ENCODE peak calls at places on chromosomes 2 and 18, in six cellular contexts. G is CD4-positive, alpha-beta T cell; W is ovary; T is WERI-Rb-1; Y is Panc1; P is upper lobe of right lung. X is an unnamed sample.

GRCh38 chr18:53567935-53568574 is 656.4 kb downstream of the MBD2 start:
- DNase-seq in G (no peak), T (peak), Y (no peak), P (no peak), W (no peak), X (peak)

GRCh38 chr2:85541753-85542457 is 2.9 kb downstream of the MAT2A start:
- DNase-seq in P (no peak), Y (no peak), T (no peak), G (no peak), W (no peak), X (no peak)

GRCh38 chr2:12721571-12722444 is 5.1 kb downstream of the TRIB2 start:
- DNase-seq in P (no peak), Y (no peak), T (peak), W (no peak), G (no peak), X (no peak)

GRCh38 chr2:178006710-178007109 is 65.9 kb downstream of the PDE11A start:
- DNase-seq in P (no peak), T (no peak), G (no peak), W (no peak), Y (no peak), X (no peak)

GRCh38 chr2:7289697-7290096 is 372.5 kb downstream of the RNF144A start:
- DNase-seq in Y (no peak), P (no peak), T (no peak), W (no peak), G (no peak), X (no peak)

GRCh38 chr2:43102366-43103092 is 123.9 kb downstream of the ZFP36L2 start:
- DNase-seq in T (no peak), W (peak), P (no peak), G (no peak), Y (no peak), X (no peak)

GRCh38 chr2:171347158-171347557 is 86.6 kb downstream of the METTL8 start:
- DNase-seq in Y (no peak), G (no peak), W (no peak), P (no peak), T (no peak), X (no peak)

GRCh38 chr2:219387284-219388126 is at the start of gene DNPEP:
- DNase-seq in W (peak), G (peak), T (peak), Y (no peak), P (peak), X (peak)

GRCh38 chr18:13006731-13007550 is 15.8 kb downstream of the CEP192 start:
- DNase-seq in G (no peak), Y (no peak), W (no peak), P (no peak), T (no peak), X (no peak)

GRCh38 chr2:137644689-137645088 is 319.6 kb upstream of the HNMT start:
- DNase-seq in T (no peak), Y (no peak), G (no peak), P (no peak), W (no peak), X (no peak)

GRCh38 chr2:234137400-234138014 is 87.0 kb downstream of the SPP2 start:
- DNase-seq in Y (no peak), W (no peak), G (no peak), T (no peak), P (no peak), X (peak)

GRCh38 chr2:110173523-110173922 is 31.3 kb downstream of the NPHP1 start:
- DNase-seq in W (no peak), T (no peak), G (no peak), P (no peak), Y (no peak), X (peak)

GRCh38 chr18:37419866-37420265 is 145.7 kb downstream of the CELF4 start:
- DNase-seq in Y (no peak), T (no peak), G (no peak), P (no peak), W (no peak), X (no peak)

DNA sequence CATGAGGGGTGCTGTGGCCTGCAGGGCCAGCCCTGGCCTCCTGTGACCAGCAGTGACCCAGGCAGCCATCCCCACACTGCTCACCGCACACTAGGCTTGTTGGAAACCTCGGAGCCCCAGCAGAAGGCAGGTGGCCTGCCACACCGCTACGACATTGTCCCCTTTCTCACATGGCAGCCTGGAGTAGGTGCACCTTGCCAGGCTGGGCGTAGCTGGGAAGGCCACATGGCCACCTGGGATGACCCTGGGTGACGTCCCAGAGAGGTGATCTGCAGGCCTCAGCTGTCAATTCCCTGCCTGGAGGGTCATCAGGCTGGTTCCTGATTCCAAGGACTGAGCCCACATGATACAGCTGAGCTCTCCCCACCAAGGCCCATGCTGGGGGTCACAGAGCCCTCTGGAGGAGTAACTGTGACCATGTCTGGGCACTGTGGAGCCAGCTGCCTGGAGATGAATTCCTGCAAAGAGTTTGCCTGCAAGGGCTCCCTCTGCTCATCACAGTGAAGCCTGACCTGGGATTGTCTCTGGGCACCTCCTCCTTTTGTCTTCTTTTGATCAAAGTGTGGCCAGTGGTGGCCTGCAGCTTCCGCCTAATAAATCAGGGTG is 119.6 kb upstream of the OTOS start:
- DNase-seq in Y (no peak), G (no peak), W (peak), T (no peak), P (no peak), X (no peak)
- H3K27ac ChIP-seq in Y (no peak), G (no peak), W (peak), T (no peak), P (no peak), X (no peak)

GRCh38 chr18:79495591-79496071 is 99.9 kb downstream of the NFATC1 start:
- DNase-seq in G (no peak), P (peak), W (peak), T (no peak), Y (no peak), X (no peak)
- H3K27ac ChIP-seq in G (no peak), P (no peak), W (no peak), T (no peak), Y (no peak), X (no peak)

GRCh38 chr2:9674931-9675330 is 44.1 kb upstream of the YWHAQ start:
- DNase-seq in W (no peak), Y (no peak), T (no peak), P (no peak), G (no peak), X (no peak)

GRCh38 chr2:9673914-9674481 is 43.2 kb upstream of the YWHAQ start:
- DNase-seq in W (no peak), Y (no peak), G (no peak), T (no peak), P (no peak), X (no peak)

GRCh38 chr2:9679218-9679617 is 48.4 kb upstream of the YWHAQ start:
- DNase-seq in T (no peak), P (no peak), Y (no peak), W (no peak), G (no peak), X (no peak)

GRCh38 chr2:9678554-9678953 is 47.8 kb upstream of the YWHAQ start:
- DNase-seq in P (no peak), W (no peak), G (no peak), Y (no peak), T (no peak), X (no peak)

DNA sequence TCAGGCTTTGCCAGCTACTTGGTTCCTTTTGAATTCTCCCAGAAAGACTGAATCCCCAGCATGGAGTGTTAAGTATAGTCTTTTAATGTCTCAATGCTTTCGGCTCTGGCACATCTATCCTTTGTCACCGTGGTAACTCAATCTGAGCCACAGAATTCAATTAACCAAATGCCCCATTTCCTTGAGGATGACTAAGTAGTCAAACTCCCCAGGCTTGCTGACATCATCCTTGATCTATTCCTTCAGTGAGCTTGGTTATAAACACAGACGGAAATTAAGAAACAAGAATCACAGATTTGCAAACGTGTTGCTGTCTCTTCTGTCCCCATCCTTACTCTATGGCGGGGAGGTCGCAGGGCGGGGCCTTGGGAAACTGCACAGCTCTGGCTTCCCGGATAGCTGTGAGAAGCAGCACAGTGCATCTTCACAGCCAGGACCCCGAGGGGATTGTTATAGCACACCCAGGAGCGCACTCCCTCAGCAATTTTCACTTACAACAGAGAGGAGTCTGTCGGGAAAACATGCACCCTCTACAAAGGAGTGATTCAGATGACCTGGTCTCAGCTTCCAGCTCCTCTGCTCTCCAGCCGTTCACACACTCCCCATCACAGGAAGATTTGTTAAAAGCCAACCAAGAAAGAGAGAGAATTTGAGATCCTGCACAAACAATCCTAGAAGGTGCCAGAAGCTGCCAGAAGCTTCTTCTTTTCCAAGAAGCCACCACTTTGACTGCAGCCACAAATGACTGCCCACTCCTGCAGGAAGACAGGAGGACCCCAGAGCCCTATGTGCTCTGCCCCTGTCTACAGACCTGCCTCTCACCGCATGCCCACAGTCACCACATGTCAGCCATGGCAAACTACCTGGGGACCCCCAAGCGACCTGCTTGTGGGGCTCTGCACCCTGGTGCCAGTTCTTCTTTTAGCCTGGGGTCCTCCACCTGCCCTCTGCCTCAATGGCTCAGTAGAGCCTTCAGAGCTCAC is 44.9 kb upstream of the YWHAQ start:
- DNase-seq in T (no peak), W (no peak), P (no peak), G (no peak), Y (no peak), X (peak)
- H3K27ac ChIP-seq in T (no peak), W (no peak), P (no peak), G (no peak), Y (peak), X (peak)

GRCh38 chr2:105329561-105330495 is at the start of gene TGFBRAP1:
- DNase-seq in T (peak), G (peak), W (peak), P (peak), Y (no peak), X (peak)
- H3K27ac ChIP-seq in T (peak), G (peak), W (peak), P (peak), Y (peak), X (peak)

GRCh38 chr2:34365512-34365911 is 766.4 kb upstream of the FAM98A start:
- DNase-seq in G (no peak), W (no peak), P (no peak), Y (no peak), T (no peak), X (no peak)
- H3K27ac ChIP-seq in G (no peak), W (no peak), P (no peak), Y (no peak), T (no peak), X (no peak)

DNA sequence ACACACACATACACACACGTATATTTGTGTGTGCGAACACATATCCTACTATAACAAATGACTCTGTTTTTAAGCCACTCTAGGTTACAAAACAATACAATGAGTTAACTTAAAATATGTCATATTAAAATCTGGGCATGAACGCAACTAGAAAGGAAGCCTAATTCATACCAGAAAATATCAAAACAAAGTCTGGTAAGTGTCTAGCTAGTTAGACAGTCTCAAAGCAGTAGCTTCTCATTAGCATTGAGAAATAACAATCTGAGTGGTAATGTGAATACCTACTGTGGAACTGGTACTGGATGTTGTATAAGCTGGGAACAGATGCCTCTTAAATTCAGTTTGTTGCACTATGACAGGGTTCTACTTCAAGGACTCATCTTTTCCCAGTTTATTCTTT is 32.5 kb upstream of the WIPF1 start:
- DNase-seq in W (no peak), Y (no peak), G (no peak), T (no peak), P (no peak), X (no peak)
- H3K27ac ChIP-seq in W (no peak), Y (no peak), G (no peak), T (no peak), P (no peak), X (no peak)

GRCh38 chr2:181785677-181786344 is 105.5 kb upstream of the NEUROD1 start:
- DNase-seq in T (no peak), W (no peak), P (no peak), G (no peak), Y (no peak), X (peak)

GRCh38 chr2:181782630-181783029 is 102.3 kb upstream of the NEUROD1 start:
- DNase-seq in W (no peak), P (no peak), Y (no peak), G (no peak), T (no peak), X (no peak)

GRCh38 chr2:181786371-181787228 is 104.9 kb upstream of the ITPRID2 start:
- DNase-seq in W (no peak), T (no peak), G (no peak), Y (no peak), P (no peak), X (no peak)

GRCh38 chr2:181787310-181788048 is 104.1 kb upstream of the ITPRID2 start:
- DNase-seq in G (no peak), P (no peak), T (no peak), Y (no peak), W (no peak), X (no peak)

GRCh38 chr2:181784556-181784955 is 104.2 kb upstream of the NEUROD1 start:
- DNase-seq in T (no peak), P (no peak), G (no peak), W (no peak), Y (no peak), X (peak)
- H3K27ac ChIP-seq in T (no peak), P (no peak), G (no peak), W (no peak), Y (peak), X (no peak)

DNA sequence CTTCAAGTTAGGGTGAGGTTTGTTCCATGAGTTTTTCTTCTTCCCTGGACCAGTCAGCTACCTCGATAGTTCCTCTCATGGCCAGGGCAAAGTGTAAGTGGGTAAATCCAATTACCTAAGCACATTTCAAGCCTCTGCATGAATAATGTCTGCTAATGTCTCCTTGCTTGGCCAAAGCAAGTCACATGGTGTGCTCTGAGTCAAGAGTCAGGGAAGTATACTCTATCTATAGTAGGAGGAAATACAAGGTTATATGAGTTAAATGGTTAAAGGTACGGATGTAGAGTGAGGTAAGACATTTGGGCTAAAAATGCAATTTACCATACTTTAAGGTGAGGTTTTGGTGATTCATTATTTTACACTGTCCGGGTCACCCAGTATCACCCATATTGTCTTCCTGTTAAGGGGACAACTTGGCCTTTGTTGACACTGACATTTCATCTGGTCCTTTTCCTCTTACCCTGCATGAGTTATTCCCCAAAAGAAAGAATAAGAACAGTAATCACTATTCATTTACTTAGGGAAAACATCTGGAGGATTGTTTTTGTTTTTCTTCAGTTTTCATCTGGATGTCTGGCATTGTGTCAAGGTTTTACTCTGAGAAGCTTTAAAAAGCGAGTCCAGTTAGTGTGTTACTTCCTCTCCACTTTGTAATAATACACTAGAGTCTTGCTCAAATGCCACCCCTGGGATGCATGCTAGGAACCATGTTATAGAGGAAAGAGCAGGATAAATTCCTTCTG is 405.5 kb downstream of the RND3 start:
- DNase-seq in Y (no peak), G (no peak), P (no peak), T (no peak), W (no peak), X (no peak)
- H3K27ac ChIP-seq in Y (no peak), G (no peak), P (no peak), T (no peak), W (no peak), X (no peak)

X was measured in RWPE1.